ENCODE peak calls at places on chromosome 22, in seven cellular contexts. G is neuronal stem cell, F is H1, C is IMR-90, Y is mesendoderm, E is mesenchymal stem cell, U is trophoblast cell. B is an unnamed sample.

GRCh38 chr22:50307891-50308596 is 598 bp upstream of the PLXNB2 start:
- DNase-seq in G (no peak), F (no peak), C (no peak), Y (no peak), E (no peak), U (no peak), B (no peak)

GRCh38 chr22:32031466-32031865 is 11.6 kb upstream of the SLC5A1 start:
- DNase-seq in G (no peak), F (no peak), C (no peak), Y (no peak), E (no peak), U (no peak), B (no peak)

GRCh38 chr22:40510965-40511364 is 125.6 kb downstream of the MRTFA start:
- DNase-seq in G (no peak), F (no peak), C (no peak), Y (no peak), E (no peak), U (no peak), B (no peak)

GRCh38 chr22:26494506-26494905 is 10.8 kb downstream of the SRRD start:
- DNase-seq in G (no peak), F (no peak), C (no peak), Y (no peak), E (no peak), U (no peak), B (no peak)

GRCh38 chr22:43004362-43005035 is 10.4 kb downstream of the PACSIN2 start:
- DNase-seq in G (no peak), F (no peak), C (no peak), Y (no peak), E (peak), U (no peak), B (no peak)

GRCh38 chr22:32527756-32528155 is 53.1 kb downstream of the FBXO7 start:
- DNase-seq in G (no peak), F (no peak), C (no peak), Y (peak), E (no peak), U (no peak), B (no peak)

GRCh38 chr22:28051787-28052356 is 132.8 kb upstream of the PITPNB start:
- DNase-seq in G (peak), F (peak), C (peak), Y (peak), E (peak), U (peak), B (peak)

GRCh38 chr22:36222887-36223450 is 16.4 kb downstream of the APOL2 start:
- DNase-seq in G (no peak), F (no peak), C (no peak), Y (no peak), E (no peak), U (no peak), B (no peak)

GRCh38 chr22:21034989-21035388 is 2.6 kb upstream of the SLC7A4 start:
- DNase-seq in G (no peak), F (no peak), C (no peak), Y (no peak), E (no peak), U (no peak), B (no peak)

GRCh38 chr22:44345872-44346271 is 33.1 kb upstream of the SHISAL1 start:
- DNase-seq in G (no peak), F (no peak), C (no peak), Y (no peak), E (no peak), U (no peak), B (no peak)

GRCh38 chr22:41822289-41823057 is 10.4 kb upstream of the SREBF2 start:
- DNase-seq in G (no peak), F (no peak), C (peak), Y (peak), E (peak), U (no peak), B (no peak)

GRCh38 chr22:40512426-40513136 is 123.9 kb downstream of the MRTFA start:
- DNase-seq in G (no peak), F (no peak), C (peak), Y (peak), E (peak), U (peak), B (no peak)

GRCh38 chr22:33909075-33909458 is 11.2 kb downstream of the LARGE1 start:
- DNase-seq in G (no peak), F (no peak), C (peak), Y (no peak), E (peak), U (no peak), B (no peak)

GRCh38 chr22:17435375-17435774 is 66.1 kb downstream of the CECR2 start:
- DNase-seq in G (no peak), F (no peak), C (no peak), Y (no peak), E (no peak), U (no peak), B (no peak)

GRCh38 chr22:36224245-36224644 is 15.1 kb downstream of the APOL2 start:
- DNase-seq in G (no peak), F (no peak), C (no peak), Y (no peak), E (no peak), U (peak), B (no peak)

GRCh38 chr22:18057568-18058209 is 20.1 kb upstream of the PEX26 start:
- DNase-seq in G (no peak), F (no peak), C (peak), Y (no peak), E (peak), U (peak), B (no peak)

GRCh38 chr22:31537019-31537535 is 40.7 kb downstream of the SFI1 start:
- DNase-seq in G (no peak), F (no peak), C (no peak), Y (no peak), E (no peak), U (no peak), B (no peak)

GRCh38 chr22:28899199-28899853 is 16.0 kb downstream of the ZNRF3 start:
- DNase-seq in G (no peak), F (no peak), C (peak), Y (no peak), E (no peak), U (no peak), B (no peak)

GRCh38 chr22:44906248-44906936 is 103.4 kb downstream of the PHF21B start:
- DNase-seq in G (no peak), F (no peak), C (no peak), Y (no peak), E (no peak), U (no peak), B (no peak)

GRCh38 chr22:42174062-42174461 is 43.5 kb upstream of the CYP2D6 start:
- DNase-seq in G (no peak), F (no peak), C (peak), Y (no peak), E (peak), U (no peak), B (no peak)

GRCh38 chr22:44964722-44965078 is 45.1 kb downstream of the PHF21B start:
- DNase-seq in G (no peak), F (no peak), C (no peak), Y (no peak), E (no peak), U (no peak), B (peak)

GRCh38 chr22:44405661-44406060 is 92.4 kb downstream of the RTL6 start:
- DNase-seq in G (no peak), F (no peak), C (no peak), Y (no peak), E (no peak), U (no peak), B (no peak)

GRCh38 chr22:40414306-40414705 is 43.9 kb downstream of the SGSM3 start:
- DNase-seq in G (no peak), F (no peak), C (peak), Y (no peak), E (peak), U (peak), B (no peak)

GRCh38 chr22:50671641-50672040 is 982 bp upstream of the SHANK3 start:
- DNase-seq in G (no peak), F (no peak), C (no peak), Y (no peak), E (no peak), U (no peak), B (no peak)

GRCh38 chr22:41216984-41217383 is 11.9 kb downstream of the L3MBTL2 start:
- DNase-seq in G (no peak), F (no peak), C (peak), Y (no peak), E (peak), U (no peak), B (no peak)

GRCh38 chr22:16717699-16718558 is 107.3 kb downstream of the XKR3 start:
- DNase-seq in G (no peak), F (no peak), C (no peak), Y (no peak), E (no peak), U (peak), B (no peak)

GRCh38 chr22:50473855-50474671 is 772 bp downstream of the SBF1 start:
- DNase-seq in G (no peak), F (no peak), C (peak), Y (no peak), E (peak), U (no peak), B (no peak)

GRCh38 chr22:41535244-41535643 is 9.0 kb downstream of the POLR3H start:
- DNase-seq in G (no peak), F (no peak), C (no peak), Y (peak), E (peak), U (no peak), B (peak)

GRCh38 chr22:46147471-46148267 is 2.7 kb upstream of the PPARA start:
- DNase-seq in G (no peak), F (peak), C (no peak), Y (no peak), E (no peak), U (no peak), B (peak)
- H2BK120ac ChIP-seq in G (no peak), F (no peak), C (no peak), Y (no peak), E (no peak), U (no peak), B (no peak)

DNA sequence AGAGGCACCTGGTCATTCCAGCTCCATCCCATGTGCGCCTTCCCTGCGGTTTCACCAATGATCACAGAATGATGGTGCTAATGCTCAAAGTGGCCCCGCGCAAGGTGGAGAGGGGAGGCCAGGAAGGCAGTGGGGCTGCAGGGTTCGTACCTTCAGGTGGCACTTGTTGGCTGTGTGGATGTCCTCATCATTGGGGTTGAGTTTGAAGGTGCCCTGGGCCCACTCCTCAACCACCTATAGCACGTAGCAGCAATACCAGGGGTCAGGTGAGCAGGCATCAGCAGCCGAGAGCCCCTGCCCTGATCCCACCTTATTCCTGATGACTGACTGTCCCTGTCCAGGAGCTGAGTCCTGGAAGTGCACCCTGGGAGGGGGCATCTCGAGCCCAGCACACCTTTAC is 20.6 kb upstream of the DRICH1 start:
- DNase-seq in G (no peak), F (no peak), C (no peak), Y (no peak), E (no peak), U (no peak), B (no peak)
- H2BK120ac ChIP-seq in G (no peak), F (no peak), C (no peak), Y (no peak), E (no peak), U (no peak), B (no peak)

GRCh38 chr22:30159561-30160353 is 79.5 kb downstream of the HORMAD2 start:
- DNase-seq in G (no peak), F (no peak), C (peak), Y (peak), E (peak), U (peak), B (no peak)

GRCh38 chr22:30158277-30158676 is 78.0 kb downstream of the HORMAD2 start:
- DNase-seq in G (no peak), F (no peak), C (no peak), Y (no peak), E (no peak), U (no peak), B (no peak)

GRCh38 chr22:30160926-30161546 is 80.8 kb downstream of the HORMAD2 start:
- DNase-seq in G (no peak), F (no peak), C (no peak), Y (no peak), E (no peak), U (no peak), B (no peak)

GRCh38 chr22:30159082-30159481 is 78.8 kb downstream of the HORMAD2 start:
- DNase-seq in G (no peak), F (no peak), C (no peak), Y (no peak), E (peak), U (no peak), B (no peak)
- H2BK120ac ChIP-seq in G (no peak), F (no peak), C (no peak), Y (no peak), E (no peak), U (no peak), B (no peak)

GRCh38 chr22:48642550-48642949 is 1185.1 kb downstream of the BRD1 start:
- DNase-seq in G (no peak), F (no peak), C (no peak), Y (no peak), E (no peak), U (no peak), B (no peak)

GRCh38 chr22:48644997-48645396 is 1182.7 kb downstream of the BRD1 start:
- DNase-seq in G (no peak), F (no peak), C (no peak), Y (no peak), E (no peak), U (no peak), B (no peak)

GRCh38 chr22:48643066-48643731 is 1184.5 kb downstream of the BRD1 start:
- DNase-seq in G (no peak), F (no peak), C (no peak), Y (no peak), E (no peak), U (no peak), B (no peak)

GRCh38 chr22:48645766-48646165 is 1181.9 kb downstream of the BRD1 start:
- DNase-seq in G (no peak), F (no peak), C (no peak), Y (no peak), E (no peak), U (no peak), B (no peak)

DNA sequence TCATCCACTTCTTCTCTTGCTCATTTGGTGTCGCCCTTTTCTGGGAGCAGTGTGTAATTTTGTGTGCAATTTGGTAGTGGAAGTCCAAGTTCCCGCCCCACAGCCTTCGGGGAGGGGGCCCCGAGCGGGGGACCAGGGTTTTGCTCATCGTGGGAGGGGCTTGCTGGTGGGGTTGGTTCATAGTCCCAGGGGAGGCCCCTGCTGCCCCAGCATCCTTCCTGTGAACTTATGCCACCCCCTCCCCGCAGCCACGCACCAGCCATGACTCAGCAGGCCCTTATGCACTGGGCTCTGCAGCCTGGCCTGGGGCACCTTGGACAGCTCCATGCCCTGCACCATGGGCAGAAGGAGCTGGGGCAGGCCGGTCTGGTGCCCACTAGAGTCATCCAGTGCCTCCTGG is 1183.6 kb downstream of the BRD1 start:
- DNase-seq in G (no peak), F (no peak), C (no peak), Y (peak), E (no peak), U (no peak), B (no peak)
- H2BK120ac ChIP-seq in G (no peak), F (no peak), C (no peak), Y (no peak), E (no peak), U (no peak), B (no peak)

B was measured in H9.